ENCODE peak calls at places on chromosomes 6 and 20, in eight cellular contexts. S is HCT116; K is EH; Z is memory B cell; B is cardiac muscle cell; Y is H4; E is psoas muscle; G is activated naive CD8-positive, alpha-beta T cell treated with anti-CD3 and anti-CD28 coated beads for 36 hours. V is an unnamed sample.

GRCh38 chr6:143745160-143746133 is 67.7 kb downstream of the PHACTR2 start:
- DNase-seq in S (peak), K (peak), Z (no peak), B (peak), Y (peak), E (no peak), G (no peak), V (peak)

GRCh38 chr6:39247667-39248194 is 18.5 kb upstream of the KCNK5 start:
- DNase-seq in S (no peak), K (no peak), Z (no peak), B (no peak), Y (no peak), E (no peak), G (no peak), V (no peak)

GRCh38 chr6:5191722-5192121 is 69.0 kb downstream of the LYRM4 start:
- DNase-seq in S (no peak), K (no peak), Z (no peak), B (no peak), Y (no peak), E (no peak), G (no peak), V (no peak)

GRCh38 chr6:158923801-158924498 is 76.1 kb downstream of the RSPH3 start:
- DNase-seq in S (no peak), K (peak), Z (no peak), B (no peak), Y (no peak), E (no peak), G (no peak), V (peak)

GRCh38 chr20:2005359-2005758 is 11.5 kb upstream of the PDYN start:
- DNase-seq in S (no peak), K (peak), Z (no peak), B (peak), Y (no peak), E (no peak), G (no peak), V (no peak)

GRCh38 chr6:18632670-18633410 is 245.7 kb downstream of the RNF144B start:
- DNase-seq in S (peak), K (peak), Z (no peak), B (peak), Y (no peak), E (no peak), G (no peak), V (no peak)

GRCh38 chr6:121395736-121396135 is 39.7 kb upstream of the GJA1 start:
- DNase-seq in S (no peak), K (no peak), Z (no peak), B (no peak), Y (no peak), E (no peak), G (no peak), V (no peak)

GRCh38 chr20:33437141-33437911 is 6.2 kb downstream of the SNTA1 start:
- DNase-seq in S (no peak), K (peak), Z (no peak), B (peak), Y (no peak), E (peak), G (no peak), V (no peak)

GRCh38 chr6:111823831-111824607 is 49.2 kb downstream of the FYN start:
- DNase-seq in S (no peak), K (peak), Z (no peak), B (peak), Y (no peak), E (no peak), G (no peak), V (no peak)

GRCh38 chr6:53767941-53768340 is 26.9 kb upstream of the LRRC1 start:
- DNase-seq in S (no peak), K (no peak), Z (no peak), B (no peak), Y (no peak), E (no peak), G (no peak), V (no peak)

GRCh38 chr6:170056329-170056728 is 234.5 kb downstream of the DLL1 start:
- DNase-seq in S (no peak), K (no peak), Z (no peak), B (no peak), Y (no peak), E (no peak), G (no peak), V (no peak)

GRCh38 chr6:12071064-12071615 is 59.0 kb downstream of the HIVEP1 start:
- DNase-seq in S (no peak), K (no peak), Z (no peak), B (no peak), Y (no peak), E (no peak), G (no peak), V (no peak)

GRCh38 chr6:3585320-3585935 is 128.6 kb upstream of the SLC22A23 start:
- DNase-seq in S (no peak), K (peak), Z (no peak), B (peak), Y (peak), E (no peak), G (no peak), V (no peak)

GRCh38 chr6:129744201-129744879 is 34.4 kb upstream of the ARHGAP18 start:
- DNase-seq in S (peak), K (peak), Z (no peak), B (peak), Y (peak), E (no peak), G (no peak), V (no peak)

GRCh38 chr6:36616888-36617521 is 22.8 kb downstream of the SRSF3 start:
- DNase-seq in S (peak), K (peak), Z (no peak), B (no peak), Y (peak), E (peak), G (no peak), V (peak)

GRCh38 chr6:10166031-10166430 is 248.8 kb downstream of the TFAP2A start:
- DNase-seq in S (no peak), K (no peak), Z (no peak), B (no peak), Y (no peak), E (no peak), G (no peak), V (no peak)

GRCh38 chr6:4645713-4646356 is 130.4 kb upstream of the CDYL start:
- DNase-seq in S (no peak), K (no peak), Z (no peak), B (no peak), Y (no peak), E (no peak), G (no peak), V (no peak)

GRCh38 chr6:116564296-116564695 is 7.0 kb upstream of the RWDD1 start:
- DNase-seq in S (no peak), K (peak), Z (no peak), B (no peak), Y (no peak), E (no peak), G (no peak), V (no peak)